ENCODE peak calls at places on chromosomes 16 and 17, in five cellular contexts. One of them, this sample, is unnamed.

GRCh38 chr17:30520436-30520835 is 43.2 kb downstream of the GOSR1 start:
- DNase-seq in cardiac muscle cell: no peak
- DNase-seq in PC-3: no peak
- DNase-seq in AG04450: peak; percentile 4
- DNase-seq in psoas muscle: no peak
- DNase-seq in this sample: no peak

GRCh38 chr16:25024900-25025299 is 9.7 kb upstream of the ARHGAP17 start:
- DNase-seq in psoas muscle: no peak
- DNase-seq in AG04450: no peak
- DNase-seq in cardiac muscle cell: no peak
- DNase-seq in PC-3: no peak
- DNase-seq in this sample: no peak

GRCh38 chr17:57357392-57357784 is 101.1 kb downstream of the MSI2 start:
- DNase-seq in psoas muscle: peak; percentile 86
- DNase-seq in AG04450: no peak
- DNase-seq in cardiac muscle cell: peak; percentile 27
- DNase-seq in PC-3: peak; percentile 67
- DNase-seq in this sample: peak; percentile 67

GRCh38 chr17:57984936-57985674 is 2.9 kb downstream of the VEZF1 start:
- DNase-seq in cardiac muscle cell: no peak
- DNase-seq in psoas muscle: no peak
- DNase-seq in AG04450: no peak
- DNase-seq in PC-3: no peak
- DNase-seq in this sample: no peak

GRCh38 chr17:41490620-41491019 is 910 bp upstream of the KRT36 start:
- DNase-seq in PC-3: no peak
- DNase-seq in psoas muscle: no peak
- DNase-seq in AG04450: no peak
- DNase-seq in cardiac muscle cell: no peak
- DNase-seq in this sample: no peak

GRCh38 chr16:75931043-75931442 is 204.8 kb upstream of the CPHXL start:
- DNase-seq in psoas muscle: no peak
- DNase-seq in cardiac muscle cell: no peak
- DNase-seq in AG04450: peak; percentile 97
- DNase-seq in PC-3: peak; percentile 33
- DNase-seq in this sample: peak; percentile 43

GRCh38 chr16:50274771-50275415 is 8.5 kb downstream of the ADCY7 start:
- DNase-seq in AG04450: no peak
- DNase-seq in PC-3: no peak
- DNase-seq in cardiac muscle cell: no peak
- DNase-seq in psoas muscle: peak; percentile 32
- DNase-seq in this sample: no peak

GRCh38 chr16:12874135-12874534 is 27.3 kb upstream of the SHISA9 start:
- DNase-seq in cardiac muscle cell: no peak
- DNase-seq in AG04450: no peak
- DNase-seq in PC-3: peak; percentile 54
- DNase-seq in psoas muscle: no peak
- DNase-seq in this sample: peak; percentile 39

GRCh38 chr16:57903656-57904055 is 67.3 kb downstream of the CNGB1 start:
- DNase-seq in cardiac muscle cell: no peak
- DNase-seq in PC-3: no peak
- DNase-seq in AG04450: no peak
- DNase-seq in psoas muscle: no peak
- DNase-seq in this sample: no peak

GRCh38 chr16:31477220-31478216 is 5.4 kb upstream of the SLC5A2 start:
- DNase-seq in AG04450: no peak
- DNase-seq in PC-3: no peak
- DNase-seq in psoas muscle: peak; percentile 59
- DNase-seq in cardiac muscle cell: peak; percentile 85
- DNase-seq in this sample: no peak

GRCh38 chr16:12262454-12263180 is 286.1 kb downstream of the SNX29 start:
- DNase-seq in cardiac muscle cell: no peak
- DNase-seq in AG04450: no peak
- DNase-seq in psoas muscle: no peak
- DNase-seq in PC-3: no peak
- DNase-seq in this sample: no peak

GRCh38 chr17:80146121-80147034 is 550 bp downstream of the EIF4A3 start:
- DNase-seq in cardiac muscle cell: peak; percentile 32
- DNase-seq in AG04450: no peak
- DNase-seq in psoas muscle: no peak
- DNase-seq in PC-3: peak; percentile 20
- DNase-seq in this sample: no peak

GRCh38 chr16:2753523-2754020 is 1.1 kb downstream of the SRRM2 start:
- DNase-seq in cardiac muscle cell: peak; percentile 51
- DNase-seq in psoas muscle: no peak
- DNase-seq in AG04450: no peak
- DNase-seq in PC-3: no peak
- DNase-seq in this sample: no peak

GRCh38 chr17:79970576-79971068 is 65.0 kb downstream of the TBC1D16 start:
- DNase-seq in cardiac muscle cell: peak; percentile 82
- DNase-seq in AG04450: no peak
- DNase-seq in psoas muscle: no peak
- DNase-seq in PC-3: peak; percentile 81
- DNase-seq in this sample: no peak

GRCh38 chr17:80422981-80423380 is 8.0 kb downstream of the ENDOV start:
- DNase-seq in psoas muscle: peak; percentile 91
- DNase-seq in PC-3: no peak
- DNase-seq in AG04450: no peak
- DNase-seq in cardiac muscle cell: no peak
- DNase-seq in this sample: no peak

GRCh38 chr16:31002252-31002700 is 8.2 kb downstream of the STX1B start:
- DNase-seq in psoas muscle: no peak
- DNase-seq in cardiac muscle cell: no peak
- DNase-seq in PC-3: no peak
- DNase-seq in AG04450: no peak
- DNase-seq in this sample: peak; percentile 67

GRCh38 chr17:60327122-60327869 is 64.6 kb downstream of the USP32 start:
- DNase-seq in AG04450: no peak
- DNase-seq in PC-3: no peak
- DNase-seq in cardiac muscle cell: no peak
- DNase-seq in psoas muscle: no peak
- DNase-seq in this sample: no peak

GRCh38 chr16:49932943-49933342 is 77.0 kb upstream of the ZNF423 start:
- DNase-seq in AG04450: no peak
- DNase-seq in psoas muscle: no peak
- DNase-seq in cardiac muscle cell: no peak
- DNase-seq in PC-3: peak; percentile 5
- DNase-seq in this sample: no peak

GRCh38 chr17:44381810-44382209 is 7.6 kb downstream of the ITGA2B start:
- DNase-seq in PC-3: no peak
- DNase-seq in cardiac muscle cell: no peak
- DNase-seq in AG04450: no peak
- DNase-seq in psoas muscle: no peak
- DNase-seq in this sample: no peak

GRCh38 chr17:68840073-68840472 is 115.1 kb downstream of the ABCA8 start:
- DNase-seq in PC-3: no peak
- DNase-seq in AG04450: no peak
- DNase-seq in cardiac muscle cell: no peak
- DNase-seq in psoas muscle: peak; percentile 59
- DNase-seq in this sample: no peak

GRCh38 chr17:17840751-17841591 is 4.2 kb upstream of the SREBF1 start:
- DNase-seq in cardiac muscle cell: no peak
- DNase-seq in AG04450: no peak
- DNase-seq in PC-3: peak; percentile 31
- DNase-seq in psoas muscle: no peak
- DNase-seq in this sample: peak; percentile 90

GRCh38 chr17:80071116-80071980 is 30.0 kb upstream of the GAA start:
- DNase-seq in psoas muscle: peak; percentile 71
- DNase-seq in AG04450: no peak
- DNase-seq in PC-3: no peak
- DNase-seq in cardiac muscle cell: no peak
- DNase-seq in this sample: no peak

GRCh38 chr17:14427914-14428639 is 127.2 kb downstream of the HS3ST3B1 start:
- DNase-seq in PC-3: no peak
- DNase-seq in psoas muscle: no peak
- DNase-seq in AG04450: no peak
- DNase-seq in cardiac muscle cell: no peak
- DNase-seq in this sample: no peak

GRCh38 chr16:4376820-4377572 is 5.3 kb downstream of the VASN start:
- DNase-seq in cardiac muscle cell: no peak
- DNase-seq in psoas muscle: no peak
- DNase-seq in AG04450: no peak
- DNase-seq in PC-3: no peak
- DNase-seq in this sample: no peak

GRCh38 chr17:40818733-40819527 is 3.5 kb downstream of the KRT10 start:
- DNase-seq in PC-3: peak; percentile 63
- DNase-seq in cardiac muscle cell: peak; percentile 87
- DNase-seq in psoas muscle: peak; percentile 92
- DNase-seq in AG04450: peak; percentile 30
- DNase-seq in this sample: peak; percentile 33

GRCh38 chr16:49766280-49766679 is 89.6 kb downstream of the ZNF423 start:
- DNase-seq in cardiac muscle cell: peak; percentile 32
- DNase-seq in AG04450: no peak
- DNase-seq in PC-3: no peak
- DNase-seq in psoas muscle: no peak
- DNase-seq in this sample: no peak

GRCh38 chr17:44198721-44199552 is 747 bp downstream of the ATXN7L3 start:
- DNase-seq in PC-3: peak; percentile 55
- DNase-seq in cardiac muscle cell: peak; percentile 81
- DNase-seq in psoas muscle: peak; percentile 80
- DNase-seq in AG04450: no peak
- DNase-seq in this sample: peak; percentile 29

GRCh38 chr17:28334666-28335200 is 539 bp downstream of the IFT20 start:
- DNase-seq in cardiac muscle cell: no peak
- DNase-seq in PC-3: no peak
- DNase-seq in AG04450: no peak
- DNase-seq in psoas muscle: no peak
- DNase-seq in this sample: peak; percentile 32

GRCh38 chr17:45129426-45129939 is 2.8 kb downstream of the PLCD3 start:
- DNase-seq in AG04450: no peak
- DNase-seq in psoas muscle: peak; percentile 87
- DNase-seq in PC-3: no peak
- DNase-seq in cardiac muscle cell: peak; percentile 36
- DNase-seq in this sample: no peak

GRCh38 chr17:47188799-47189731 is at the start of gene CDC27:
- DNase-seq in psoas muscle: peak; percentile 99
- DNase-seq in cardiac muscle cell: peak; percentile 100
- DNase-seq in AG04450: peak; percentile 94
- DNase-seq in PC-3: peak; percentile 100
- DNase-seq in this sample: peak; percentile 95

GRCh38 chr17:68674271-68674925 is 73.2 kb upstream of the FAM20A start:
- DNase-seq in AG04450: no peak
- DNase-seq in PC-3: no peak
- DNase-seq in cardiac muscle cell: no peak
- DNase-seq in psoas muscle: no peak
- DNase-seq in this sample: peak; percentile 21

GRCh38 chr16:1677339-1677738 is 740 bp upstream of the JPT2 start:
- DNase-seq in psoas muscle: no peak
- DNase-seq in AG04450: no peak
- DNase-seq in PC-3: no peak
- DNase-seq in cardiac muscle cell: no peak
- DNase-seq in this sample: no peak

GRCh38 chr16:27737513-27737912 is 187.6 kb downstream of the KATNIP start:
- DNase-seq in psoas muscle: peak; percentile 5
- DNase-seq in cardiac muscle cell: no peak
- DNase-seq in AG04450: no peak
- DNase-seq in PC-3: no peak
- DNase-seq in this sample: peak; percentile 29

GRCh38 chr16:83015871-83016270 is 389.1 kb downstream of the CDH13 start:
- DNase-seq in cardiac muscle cell: no peak
- DNase-seq in PC-3: no peak
- DNase-seq in AG04450: no peak
- DNase-seq in psoas muscle: no peak
- DNase-seq in this sample: no peak

GRCh38 chr16:4339909-4340308 is 11.2 kb downstream of the PAM16 start:
- DNase-seq in PC-3: no peak
- DNase-seq in psoas muscle: no peak
- DNase-seq in cardiac muscle cell: peak; percentile 23
- DNase-seq in AG04450: peak; percentile 32
- DNase-seq in this sample: no peak

GRCh38 chr17:74519951-74520553 is 11.2 kb downstream of the CD300LB start:
- DNase-seq in PC-3: no peak
- DNase-seq in AG04450: no peak
- DNase-seq in psoas muscle: no peak
- DNase-seq in cardiac muscle cell: no peak
- DNase-seq in this sample: no peak

GRCh38 chr16:89453662-89454321 is 36.6 kb downstream of the ANKRD11 start:
- DNase-seq in psoas muscle: no peak
- DNase-seq in cardiac muscle cell: no peak
- DNase-seq in AG04450: no peak
- DNase-seq in PC-3: peak; percentile 7
- DNase-seq in this sample: no peak
- TF ChIP-seq CTCF in psoas muscle: peak; percentile 27
- TF ChIP-seq CTCF in cardiac muscle cell: peak; percentile 43
- TF ChIP-seq CTCF in AG04450: peak; percentile 22
- TF ChIP-seq CTCF in PC-3: peak; percentile 37
- TF ChIP-seq CTCF in this sample: peak; percentile 32

GRCh38 chr17:2347805-2348685 is 10.7 kb downstream of the SGSM2 start:
- DNase-seq in PC-3: peak; percentile 75
- DNase-seq in psoas muscle: peak; percentile 88
- DNase-seq in AG04450: peak; percentile 72
- DNase-seq in cardiac muscle cell: peak; percentile 66
- DNase-seq in this sample: peak; percentile 75
- H3K4me3 ChIP-seq in PC-3: no peak overlapping the region
- H3K4me3 ChIP-seq in psoas muscle: peak overlapping the region; percentile 13
- H3K4me3 ChIP-seq in AG04450: no peak overlapping the region
- H3K4me3 ChIP-seq in cardiac muscle cell: no peak overlapping the region
- H3K4me3 ChIP-seq in this sample: no peak overlapping the region

GRCh38 chr17:36877001-36877400 is 60.3 kb upstream of the LHX1 start:
- DNase-seq in cardiac muscle cell: no peak
- DNase-seq in psoas muscle: no peak
- DNase-seq in AG04450: no peak
- DNase-seq in PC-3: no peak
- DNase-seq in this sample: no peak
- H3K27me3 ChIP-seq in cardiac muscle cell: no peaks in the 10 kb centered on the region
- H3K27me3 ChIP-seq in psoas muscle: no peaks in the 10 kb centered on the region
- H3K27me3 ChIP-seq in AG04450: peaks cover 14% of the 10 kb centered on the region
- H3K27me3 ChIP-seq in PC-3: no peaks in the 10 kb centered on the region
- H3K27me3 ChIP-seq in this sample: no peaks in the 10 kb centered on the region

DNA sequence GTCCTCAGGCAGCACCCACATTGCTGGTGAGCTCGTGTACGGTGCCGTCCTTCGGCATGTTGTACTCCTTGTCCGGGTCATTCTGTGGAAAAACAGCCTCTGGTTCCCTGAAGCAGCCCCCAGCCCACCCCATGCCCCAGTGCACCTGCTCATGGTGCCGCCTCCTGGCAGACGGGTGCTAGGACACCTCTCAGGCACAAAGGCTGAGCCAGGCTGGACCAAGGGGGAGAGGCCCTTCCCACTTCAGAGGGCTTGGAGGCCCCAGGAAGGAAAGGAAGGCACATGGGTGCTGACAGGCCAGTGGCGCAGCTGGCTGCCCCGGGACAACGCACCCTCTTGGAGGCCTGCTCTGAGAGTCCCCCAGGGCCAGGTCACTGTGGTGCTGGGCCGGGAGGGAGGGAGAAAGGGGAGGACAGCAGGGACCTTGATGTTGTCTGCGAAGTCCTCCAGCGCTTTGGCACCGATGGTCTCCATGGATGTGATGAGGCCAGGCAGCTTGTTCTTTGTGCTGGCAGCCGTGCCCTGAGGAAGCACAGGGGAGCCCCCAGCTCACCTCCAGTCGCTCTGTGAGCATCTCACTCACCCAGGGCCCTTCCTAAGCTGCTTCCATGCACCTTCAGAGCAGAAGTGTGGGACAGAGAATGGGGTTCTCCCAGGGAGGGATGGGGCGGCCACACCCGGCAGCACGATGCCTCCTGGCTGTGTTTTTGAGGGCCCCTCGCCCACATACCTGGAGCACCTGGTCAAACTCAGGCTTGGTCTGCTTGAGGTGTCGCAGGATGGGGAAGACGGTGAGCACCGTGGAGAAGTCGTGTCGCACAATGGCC is 9.3 kb downstream of the ZACN start:
- DNase-seq in cardiac muscle cell: no peak
- DNase-seq in AG04450: no peak
- DNase-seq in PC-3: no peak
- DNase-seq in psoas muscle: no peak
- DNase-seq in this sample: no peak
- TF ChIP-seq CTCF in cardiac muscle cell: no peak
- TF ChIP-seq CTCF in AG04450: peak; percentile 12
- TF ChIP-seq CTCF in PC-3: peak; percentile 31
- TF ChIP-seq CTCF in psoas muscle: no peak
- TF ChIP-seq CTCF in this sample: no peak